ENCODE peak calls at places on chromosomes 7 and 10, in five cellular contexts. H is stomach, L is H54, W is tibial nerve, V is transverse colon. R is an unnamed sample.

GRCh38 chr10:55629792-55630490 is 731.1 kb downstream of the ZWINT start:
- DNase-seq in W (no peak), L (peak), V (no peak), H (peak), R (no peak)

GRCh38 chr7:20407585-20408466 is 77.1 kb downstream of the ITGB8 start:
- DNase-seq in H (peak), L (peak), V (no peak), W (peak), R (no peak)

GRCh38 chr7:105779856-105780815 is 96.3 kb downstream of the ATXN7L1 start:
- DNase-seq in W (no peak), L (no peak), V (no peak), H (no peak), R (no peak)

GRCh38 chr10:73263948-73264347 is 11.5 kb upstream of the MRPS16 start:
- DNase-seq in W (no peak), V (no peak), L (no peak), H (no peak), R (no peak)

GRCh38 chr10:89929282-89930026 is 228.1 kb downstream of the KIF20B start:
- DNase-seq in H (no peak), W (no peak), L (no peak), V (no peak), R (no peak)

GRCh38 chr10:59880976-59881510 is 25.3 kb downstream of the CCDC6 start:
- DNase-seq in W (no peak), H (no peak), L (no peak), V (no peak), R (no peak)

GRCh38 chr7:115183431-115184057 is 261.6 kb downstream of the MDFIC start:
- DNase-seq in H (no peak), V (no peak), L (no peak), W (no peak), R (no peak)

GRCh38 chr10:4698075-4698474 is 127.9 kb upstream of the AKR1E2 start:
- DNase-seq in L (no peak), W (no peak), H (no peak), V (no peak), R (no peak)

GRCh38 chr7:26279405-26279804 is 12.3 kb upstream of the SNX10 start:
- DNase-seq in H (no peak), V (no peak), W (no peak), L (peak), R (no peak)

GRCh38 chr7:84510501-84510900 is 315.9 kb upstream of the SEMA3A start:
- DNase-seq in W (no peak), V (no peak), H (no peak), L (no peak), R (no peak)

GRCh38 chr7:43618073-43618472 is 35.2 kb downstream of the STK17A start:
- DNase-seq in W (no peak), V (no peak), L (no peak), H (no peak), R (no peak)
- TF ChIP-seq POLR2A in W (no peak), V (no peak), L (no peak), H (no peak), R (no peak)

DNA sequence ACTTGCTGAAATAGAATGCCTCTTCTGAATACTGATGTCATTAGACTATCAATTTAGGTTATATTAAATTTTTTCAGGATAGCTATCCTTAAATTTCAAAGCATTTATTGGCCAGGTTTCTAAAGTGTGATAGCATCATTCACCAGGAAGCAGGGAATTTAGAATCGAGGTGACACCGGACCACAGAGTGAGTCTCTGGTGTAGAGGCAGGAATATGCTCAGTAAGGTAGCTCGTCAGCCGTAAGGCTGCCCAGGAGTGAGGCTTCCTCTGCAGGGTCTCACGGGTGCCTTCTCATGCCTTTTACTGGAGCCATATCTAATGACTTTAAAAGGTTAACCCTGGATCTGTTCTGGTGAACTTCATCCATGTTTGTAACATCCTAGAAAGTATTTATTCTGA is 170.8 kb upstream of the KLF14 start:
- DNase-seq in L (no peak), H (no peak), W (no peak), V (no peak), R (no peak)
- TF ChIP-seq POLR2A in L (no peak), H (no peak), W (no peak), V (no peak), R (no peak)

DNA sequence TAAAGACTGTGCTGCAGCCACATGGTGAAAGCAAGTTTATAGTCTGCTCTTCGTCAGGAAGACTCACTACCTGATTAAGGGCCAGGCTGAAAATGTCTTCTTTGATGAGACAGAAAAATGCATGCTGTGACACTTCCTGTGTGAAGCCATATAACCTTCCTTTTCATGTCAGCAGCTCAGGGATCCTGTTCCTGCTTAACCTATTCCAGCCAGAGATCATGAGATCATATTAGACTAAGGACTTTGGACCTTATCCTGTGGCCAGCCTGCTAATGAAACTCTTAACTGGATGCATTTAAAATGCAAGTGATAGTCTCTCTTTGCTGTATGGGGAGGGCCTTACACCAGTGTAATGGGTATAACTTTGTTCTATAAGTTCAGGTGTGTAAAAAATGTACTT is 165.2 kb downstream of the PTEN start:
- DNase-seq in W (no peak), L (no peak), V (no peak), H (no peak), R (no peak)
- TF ChIP-seq POLR2A in W (no peak), L (no peak), V (no peak), H (no peak), R (no peak)

GRCh38 chr7:98879198-98879988 is 1.1 kb downstream of the TRRAP start:
- DNase-seq in L (no peak), V (peak), W (no peak), H (no peak), R (peak)
- TF ChIP-seq POLR2A in L (no peak), V (peak), W (no peak), H (no peak), R (no peak)

GRCh38 chr7:80646088-80646961 is 7.9 kb downstream of the CD36 start:
- DNase-seq in L (no peak), V (no peak), H (no peak), W (no peak), R (no peak)
- TF ChIP-seq POLR2A in L (no peak), V (no peak), H (no peak), W (no peak), R (no peak)

GRCh38 chr10:79093658-79094411 is 25.1 kb downstream of the ZMIZ1 start:
- DNase-seq in W (peak), L (no peak), V (peak), H (peak), R (peak)
- TF ChIP-seq POLR2A in W (no peak), L (no peak), V (peak), H (no peak), R (peak)

GRCh38 chr10:78684954-78685353 is 383.8 kb upstream of the ZMIZ1 start:
- DNase-seq in W (no peak), V (no peak), H (no peak), L (no peak), R (no peak)
- TF ChIP-seq POLR2A in W (no peak), V (no peak), H (no peak), L (no peak), R (no peak)

GRCh38 chr10:133275683-133276092 is 980 bp downstream of the ADAM8 start:
- DNase-seq in L (no peak), V (no peak), W (no peak), H (no peak), R (no peak)

GRCh38 chr10:133273534-133274143 is 3.0 kb downstream of the ADAM8 start:
- DNase-seq in V (no peak), W (no peak), L (no peak), H (no peak), R (no peak)

GRCh38 chr10:133276100-133276434 is 601 bp downstream of the ADAM8 start:
- DNase-seq in H (no peak), V (no peak), L (no peak), W (no peak), R (no peak)

GRCh38 chr10:133276435-133277201 is at the start of gene ADAM8:
- DNase-seq in V (peak), H (peak), W (no peak), L (no peak), R (peak)

GRCh38 chr10:133274751-133275682 is 1.7 kb downstream of the ADAM8 start:
- DNase-seq in W (no peak), V (peak), L (no peak), H (peak), R (peak)
- TF ChIP-seq POLR2A in W (no peak), V (no peak), L (no peak), H (no peak), R (no peak)

DNA sequence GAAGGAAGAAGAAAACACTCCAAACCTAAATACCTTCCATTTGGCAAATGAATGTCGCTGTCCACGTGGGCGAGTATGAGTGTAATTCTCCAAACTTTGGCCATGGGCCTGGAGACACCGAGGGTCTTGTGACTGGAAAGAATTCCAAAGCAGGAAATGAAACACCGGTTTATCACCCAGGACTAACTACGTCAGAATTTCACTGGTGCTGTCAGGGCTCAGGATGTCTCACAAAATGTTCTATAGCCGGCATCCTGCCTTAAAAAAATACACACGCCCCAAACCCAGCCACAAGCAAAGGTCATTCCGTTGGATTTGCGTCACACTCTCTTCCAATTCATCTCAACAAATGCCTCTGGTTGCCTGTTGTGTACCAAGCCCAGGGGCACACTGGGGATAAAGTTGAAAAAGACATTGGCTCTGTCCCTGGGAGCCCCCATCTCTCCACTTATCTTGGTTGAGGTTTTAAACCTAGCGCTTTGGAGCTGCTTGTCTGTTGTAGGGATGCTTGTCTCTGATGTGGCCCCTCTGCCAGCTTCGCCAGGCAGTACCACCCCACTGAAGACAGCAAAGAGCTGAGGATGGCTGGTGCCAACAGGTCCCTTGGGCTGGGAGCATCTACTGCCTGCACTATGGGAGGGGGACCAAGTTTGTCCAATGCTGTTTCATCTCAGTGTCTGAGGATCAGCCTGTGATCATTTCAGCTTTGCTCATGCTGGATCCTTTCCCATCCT is 31.2 kb downstream of the GSTO2 start:
- DNase-seq in V (no peak), H (no peak), L (peak), W (no peak), R (no peak)
- TF ChIP-seq POLR2A in V (no peak), H (no peak), L (no peak), W (no peak), R (no peak)

R was measured in Peyer's patch.